ENCODE peak calls at places on chromosomes 1 and 21, in four cellular contexts. One of them, this sample, is unnamed.

GRCh38 chr1:75879985-75880384 is 52.2 kb downstream of the ASB17 start:
- DNase-seq in GM12878: no peak
- DNase-seq in K562: no peak
- DNase-seq in A549: no peak
- DNase-seq in this sample: no peak

GRCh38 chr21:45291613-45292398 is 4.1 kb upstream of the POFUT2 start:
- DNase-seq in A549: no peak
- DNase-seq in GM12878: no peak
- DNase-seq in K562: peak
- DNase-seq in this sample: peak

GRCh38 chr1:20903452-20903851 is 116.3 kb upstream of the HP1BP3 start:
- DNase-seq in K562: no peak
- DNase-seq in A549: no peak
- DNase-seq in GM12878: no peak
- DNase-seq in this sample: no peak

GRCh38 chr1:53388963-53389362 is 61.1 kb upstream of the LRP8 start:
- DNase-seq in A549: no peak
- DNase-seq in GM12878: no peak
- DNase-seq in K562: no peak
- DNase-seq in this sample: no peak

GRCh38 chr1:95132762-95133161 is 15.6 kb downstream of the TLCD4 start:
- DNase-seq in A549: no peak
- DNase-seq in K562: no peak
- DNase-seq in GM12878: no peak
- DNase-seq in this sample: no peak

GRCh38 chr1:152001631-152002584 is 8.2 kb upstream of the S100A10 start:
- DNase-seq in K562: peak
- DNase-seq in A549: peak
- DNase-seq in GM12878: no peak
- DNase-seq in this sample: peak

GRCh38 chr1:100750002-100750885 is 30.7 kb downstream of the VCAM1 start:
- DNase-seq in K562: no peak
- DNase-seq in A549: no peak
- DNase-seq in GM12878: no peak
- DNase-seq in this sample: no peak

GRCh38 chr1:16145030-16145987 is 10.6 kb downstream of the EPHA2 start:
- DNase-seq in A549: peak
- DNase-seq in K562: no peak
- DNase-seq in GM12878: no peak
- DNase-seq in this sample: no peak

GRCh38 chr1:24720152-24720551 is 25.1 kb upstream of the CLIC4 start:
- DNase-seq in A549: no peak
- DNase-seq in K562: no peak
- DNase-seq in GM12878: no peak
- DNase-seq in this sample: no peak

GRCh38 chr21:35020446-35020845 is 28.7 kb downstream of the RUNX1 start:
- DNase-seq in K562: no peak
- DNase-seq in A549: no peak
- DNase-seq in GM12878: no peak
- DNase-seq in this sample: no peak

GRCh38 chr1:110291241-110292030 is 47.7 kb upstream of the RBM15 start:
- DNase-seq in K562: no peak
- DNase-seq in A549: no peak
- DNase-seq in GM12878: no peak
- DNase-seq in this sample: no peak

GRCh38 chr1:27011058-27011764 is 1.4 kb downstream of the TENT5B start:
- DNase-seq in K562: peak
- DNase-seq in A549: peak
- DNase-seq in GM12878: no peak
- DNase-seq in this sample: no peak

GRCh38 chr1:5947978-5948680 is 44.1 kb downstream of the NPHP4 start:
- DNase-seq in A549: no peak
- DNase-seq in K562: no peak
- DNase-seq in GM12878: no peak
- DNase-seq in this sample: no peak

GRCh38 chr1:38858833-38859560 is 575 bp downstream of the RRAGC start:
- DNase-seq in K562: peak
- DNase-seq in GM12878: no peak
- DNase-seq in A549: peak
- DNase-seq in this sample: peak

GRCh38 chr1:206011057-206011456 is 7.9 kb upstream of the RAB7B start:
- DNase-seq in K562: peak
- DNase-seq in GM12878: no peak
- DNase-seq in A549: no peak
- DNase-seq in this sample: no peak

GRCh38 chr21:30463713-30464112 is 16.5 kb downstream of the KRTAP19-1 start:
- DNase-seq in A549: no peak
- DNase-seq in GM12878: no peak
- DNase-seq in K562: peak
- DNase-seq in this sample: peak

GRCh38 chr1:204841798-204842197 is 28.9 kb upstream of the NFASC start:
- DNase-seq in GM12878: no peak
- DNase-seq in A549: no peak
- DNase-seq in K562: no peak
- DNase-seq in this sample: no peak

GRCh38 chr1:200558866-200559459 is 61.6 kb downstream of the KIF14 start:
- DNase-seq in A549: peak
- DNase-seq in GM12878: no peak
- DNase-seq in K562: no peak
- DNase-seq in this sample: peak

GRCh38 chr1:7335224-7335879 is 435.7 kb upstream of the VAMP3 start:
- DNase-seq in A549: peak
- DNase-seq in GM12878: no peak
- DNase-seq in K562: no peak
- DNase-seq in this sample: peak

GRCh38 chr21:45985471-45986315 is 4.1 kb downstream of the COL6A1 start:
- DNase-seq in K562: no peak
- DNase-seq in A549: no peak
- DNase-seq in GM12878: no peak
- DNase-seq in this sample: no peak

GRCh38 chr1:11178021-11179015 is 10.8 kb upstream of the ANGPTL7 start:
- DNase-seq in GM12878: no peak
- DNase-seq in A549: no peak
- DNase-seq in K562: no peak
- DNase-seq in this sample: no peak

GRCh38 chr1:246317723-246318359 is 189.2 kb downstream of the SMYD3 start:
- DNase-seq in K562: no peak
- DNase-seq in A549: no peak
- DNase-seq in GM12878: no peak
- DNase-seq in this sample: no peak

GRCh38 chr1:219772265-219773036 is 155.9 kb downstream of the SLC30A10 start:
- DNase-seq in K562: no peak
- DNase-seq in A549: no peak
- DNase-seq in GM12878: no peak
- DNase-seq in this sample: no peak

GRCh38 chr21:46660505-46660904 is 25.0 kb downstream of the PRMT2 start:
- DNase-seq in A549: no peak
- DNase-seq in GM12878: no peak
- DNase-seq in K562: no peak
- DNase-seq in this sample: no peak

GRCh38 chr1:244050835-244051444 is at the start of gene ZBTB18:
- DNase-seq in GM12878: no peak
- DNase-seq in A549: no peak
- DNase-seq in K562: no peak
- DNase-seq in this sample: peak

GRCh38 chr1:181345146-181345545 is 138.2 kb upstream of the CACNA1E start:
- DNase-seq in GM12878: no peak
- DNase-seq in K562: no peak
- DNase-seq in A549: no peak
- DNase-seq in this sample: no peak

GRCh38 chr1:118989878-118990378 is 1.8 kb upstream of the TBX15 start:
- DNase-seq in K562: no peak
- DNase-seq in GM12878: no peak
- DNase-seq in A549: no peak
- DNase-seq in this sample: no peak

DNA sequence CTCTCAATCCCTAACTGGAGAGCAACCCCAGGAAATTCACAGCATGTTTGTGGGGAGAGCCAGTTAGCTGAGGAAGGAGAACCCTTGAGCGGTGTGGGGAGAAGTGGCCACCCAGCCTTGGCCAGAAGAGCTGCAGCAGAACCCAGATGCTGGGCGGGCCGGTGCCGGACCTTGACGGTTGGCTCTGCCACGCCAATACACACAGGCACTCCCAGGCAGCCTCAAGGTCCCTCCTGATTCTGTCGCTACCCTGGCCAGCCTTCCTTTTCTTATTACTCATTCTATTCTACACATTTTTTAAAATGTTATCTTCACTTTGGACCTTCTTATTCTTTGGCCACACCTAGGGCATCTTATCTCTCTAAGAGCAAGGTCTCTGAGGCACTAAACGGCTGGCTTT is 50.5 kb upstream of the GPR37L1 start:
- DNase-seq in A549: no peak
- DNase-seq in K562: peak
- DNase-seq in GM12878: no peak
- DNase-seq in this sample: no peak
- TF ChIP-seq EP300 in A549: no peak
- TF ChIP-seq EP300 in K562: no peak
- TF ChIP-seq EP300 in GM12878: no peak
- TF ChIP-seq EP300 in this sample: no peak

GRCh38 chr1:93615201-93616150 is 66.2 kb downstream of the BCAR3 start:
- DNase-seq in GM12878: peak
- DNase-seq in A549: peak
- DNase-seq in K562: peak
- DNase-seq in this sample: no peak

GRCh38 chr1:93614550-93615200 is 67.0 kb downstream of the BCAR3 start:
- DNase-seq in A549: no peak
- DNase-seq in K562: no peak
- DNase-seq in GM12878: no peak
- DNase-seq in this sample: no peak

GRCh38 chr1:93612510-93612909 is 69.1 kb downstream of the BCAR3 start:
- DNase-seq in GM12878: no peak
- DNase-seq in A549: no peak
- DNase-seq in K562: no peak
- DNase-seq in this sample: no peak

GRCh38 chr1:93611656-93612055 is 70.0 kb downstream of the BCAR3 start:
- DNase-seq in K562: no peak
- DNase-seq in A549: no peak
- DNase-seq in GM12878: no peak
- DNase-seq in this sample: no peak

DNA sequence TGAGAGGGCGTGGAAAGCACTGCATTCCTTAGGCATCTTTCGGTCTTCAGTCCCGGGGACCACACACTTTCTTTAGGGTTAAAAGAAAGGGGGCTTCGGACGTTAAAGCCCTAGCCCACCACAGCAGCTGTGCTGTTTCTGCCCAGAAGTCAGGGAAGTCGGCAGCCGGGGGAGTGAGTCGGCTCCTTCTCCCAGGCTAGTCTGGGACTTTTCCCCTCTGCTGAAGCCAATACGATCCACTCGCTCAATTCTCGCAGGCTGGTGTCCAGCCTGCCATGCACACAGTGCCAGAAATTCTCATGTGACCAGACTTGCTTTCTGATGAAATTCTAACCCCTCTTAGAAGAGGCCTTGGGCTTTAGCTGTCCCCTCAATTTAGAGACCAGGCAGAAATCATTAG is 67.7 kb downstream of the BCAR3 start:
- DNase-seq in K562: no peak
- DNase-seq in A549: no peak
- DNase-seq in GM12878: no peak
- DNase-seq in this sample: no peak
- TF ChIP-seq RCOR1 in K562: no peak
- TF ChIP-seq RCOR1 in A549: no peak
- TF ChIP-seq RCOR1 in GM12878: no peak
- TF ChIP-seq RCOR1 in this sample: no peak

GRCh38 chr1:150293433-150294253 is at the start of gene MRPS21:
- DNase-seq in K562: peak
- DNase-seq in GM12878: peak
- DNase-seq in A549: peak
- DNase-seq in this sample: peak
- TF ChIP-seq EP300 in K562: no peak
- TF ChIP-seq EP300 in GM12878: no peak
- TF ChIP-seq EP300 in A549: no peak
- TF ChIP-seq EP300 in this sample: no peak

GRCh38 chr1:45973106-45973505 is 159.3 kb downstream of the PIK3R3 start:
- DNase-seq in K562: no peak
- DNase-seq in A549: no peak
- DNase-seq in GM12878: no peak
- DNase-seq in this sample: no peak
- TF ChIP-seq RCOR1 in K562: no peak
- TF ChIP-seq RCOR1 in A549: no peak
- TF ChIP-seq RCOR1 in GM12878: no peak
- TF ChIP-seq RCOR1 in this sample: no peak

DNA sequence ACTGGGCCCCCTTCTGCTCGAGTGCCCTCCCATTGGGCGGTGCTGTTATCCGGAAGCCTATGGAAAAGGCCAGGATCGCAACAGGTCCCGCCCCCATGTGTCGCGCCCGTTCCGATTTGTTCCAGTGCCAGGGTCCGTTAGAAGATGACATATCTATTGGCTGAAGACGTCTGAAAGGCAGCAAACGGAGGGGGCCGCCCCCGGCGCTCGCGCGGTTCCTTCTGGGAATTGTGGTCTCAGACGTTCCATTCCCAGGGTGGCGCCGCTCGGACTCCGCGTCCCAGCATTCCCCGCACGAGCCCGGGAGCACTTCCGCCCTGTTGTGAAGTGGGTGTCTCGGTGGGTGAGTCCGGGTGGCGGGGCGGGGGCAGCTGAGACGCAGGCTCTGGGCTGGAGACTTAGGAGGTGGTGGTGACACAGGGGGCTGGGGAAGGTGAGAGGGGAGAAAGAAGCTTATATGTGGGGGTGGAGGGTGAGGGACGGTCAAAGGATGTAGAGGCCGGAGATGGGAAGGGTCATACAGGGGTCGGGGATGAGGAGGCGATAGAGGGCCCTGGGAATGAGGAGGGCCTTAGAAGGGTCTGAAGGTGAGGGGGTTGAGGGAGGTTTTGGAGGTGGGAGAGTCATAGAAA is at the start of gene ZSCAN20:
- DNase-seq in K562: peak
- DNase-seq in A549: peak
- DNase-seq in GM12878: peak
- DNase-seq in this sample: peak
- TF ChIP-seq EP300 in K562: peak
- TF ChIP-seq EP300 in A549: no peak
- TF ChIP-seq EP300 in GM12878: no peak
- TF ChIP-seq EP300 in this sample: no peak